ENCODE peak calls at places on chromosome 1, in seven cellular contexts. One of them, this sample, is unnamed.

GRCh38 chr1:6794164-6794563 is 8.9 kb downstream of the CAMTA1 start:
- DNase-seq in psoas muscle: no peak
- DNase-seq in fibroblast of the conjunctiva: peak; percentile 69
- DNase-seq in activated T-cell treated with anti-CD3 and anti-CD28 coated beads for 1 hour: no peak
- DNase-seq in RKO: peak; percentile 54
- DNase-seq in naive thymus-derived CD8-positive, alpha-beta T cell: peak; percentile 39
- DNase-seq in OCI-LY7: peak; percentile 29
- DNase-seq in this sample: no peak

GRCh38 chr1:61299468-61299867 is 217.1 kb downstream of the NFIA start:
- DNase-seq in RKO: no peak
- DNase-seq in naive thymus-derived CD8-positive, alpha-beta T cell: no peak
- DNase-seq in OCI-LY7: no peak
- DNase-seq in psoas muscle: no peak
- DNase-seq in fibroblast of the conjunctiva: no peak
- DNase-seq in activated T-cell treated with anti-CD3 and anti-CD28 coated beads for 1 hour: no peak
- DNase-seq in this sample: no peak

GRCh38 chr1:69513621-69514020 is 54.1 kb upstream of the LRRC7 start:
- DNase-seq in RKO: no peak
- DNase-seq in psoas muscle: no peak
- DNase-seq in OCI-LY7: no peak
- DNase-seq in naive thymus-derived CD8-positive, alpha-beta T cell: no peak
- DNase-seq in fibroblast of the conjunctiva: no peak
- DNase-seq in activated T-cell treated with anti-CD3 and anti-CD28 coated beads for 1 hour: no peak
- DNase-seq in this sample: no peak

GRCh38 chr1:224498574-224499170 is 64.1 kb upstream of the WDR26 start:
- DNase-seq in naive thymus-derived CD8-positive, alpha-beta T cell: no peak
- DNase-seq in psoas muscle: no peak
- DNase-seq in fibroblast of the conjunctiva: no peak
- DNase-seq in activated T-cell treated with anti-CD3 and anti-CD28 coated beads for 1 hour: no peak
- DNase-seq in OCI-LY7: no peak
- DNase-seq in RKO: peak; percentile 72
- DNase-seq in this sample: no peak

GRCh38 chr1:50419907-50420248 is 3.4 kb downstream of the DMRTA2 start:
- DNase-seq in psoas muscle: no peak
- DNase-seq in RKO: no peak
- DNase-seq in OCI-LY7: no peak
- DNase-seq in fibroblast of the conjunctiva: no peak
- DNase-seq in activated T-cell treated with anti-CD3 and anti-CD28 coated beads for 1 hour: no peak
- DNase-seq in naive thymus-derived CD8-positive, alpha-beta T cell: no peak
- DNase-seq in this sample: no peak

GRCh38 chr1:230231739-230232075 is 164.7 kb downstream of the GALNT2 start:
- DNase-seq in psoas muscle: peak; percentile 58
- DNase-seq in OCI-LY7: no peak
- DNase-seq in fibroblast of the conjunctiva: peak; percentile 37
- DNase-seq in activated T-cell treated with anti-CD3 and anti-CD28 coated beads for 1 hour: no peak
- DNase-seq in naive thymus-derived CD8-positive, alpha-beta T cell: no peak
- DNase-seq in RKO: no peak
- DNase-seq in this sample: no peak

GRCh38 chr1:79089946-79090345 is 83.4 kb upstream of the ADGRL4 start:
- DNase-seq in OCI-LY7: no peak
- DNase-seq in RKO: no peak
- DNase-seq in naive thymus-derived CD8-positive, alpha-beta T cell: no peak
- DNase-seq in activated T-cell treated with anti-CD3 and anti-CD28 coated beads for 1 hour: no peak
- DNase-seq in fibroblast of the conjunctiva: no peak
- DNase-seq in psoas muscle: no peak
- DNase-seq in this sample: no peak

GRCh38 chr1:41509270-41509671 is 24.8 kb upstream of the EDN2 start:
- DNase-seq in activated T-cell treated with anti-CD3 and anti-CD28 coated beads for 1 hour: no peak
- DNase-seq in OCI-LY7: no peak
- DNase-seq in psoas muscle: no peak
- DNase-seq in fibroblast of the conjunctiva: no peak
- DNase-seq in naive thymus-derived CD8-positive, alpha-beta T cell: no peak
- DNase-seq in RKO: no peak
- DNase-seq in this sample: no peak

GRCh38 chr1:206102292-206102936 is 14.8 kb downstream of the AVPR1B start:
- DNase-seq in fibroblast of the conjunctiva: no peak
- DNase-seq in RKO: no peak
- DNase-seq in OCI-LY7: no peak
- DNase-seq in activated T-cell treated with anti-CD3 and anti-CD28 coated beads for 1 hour: no peak
- DNase-seq in psoas muscle: no peak
- DNase-seq in naive thymus-derived CD8-positive, alpha-beta T cell: no peak
- DNase-seq in this sample: no peak

GRCh38 chr1:174217787-174218574 is 58.7 kb downstream of the RABGAP1L start:
- DNase-seq in naive thymus-derived CD8-positive, alpha-beta T cell: peak; percentile 50
- DNase-seq in fibroblast of the conjunctiva: peak; percentile 28
- DNase-seq in OCI-LY7: peak; percentile 63
- DNase-seq in activated T-cell treated with anti-CD3 and anti-CD28 coated beads for 1 hour: no peak
- DNase-seq in psoas muscle: no peak
- DNase-seq in RKO: peak; percentile 61
- DNase-seq in this sample: no peak

This sample was measured in memory B cell.